ENCODE peak calls at places on chromosomes 4 and X, in ten cellular contexts. F is NCI-H526; H is activated CD4-positive, alpha-beta T cell treated with anti-CD3 and anti-CD28 coated beads for 24 hours; C is MCF 10A; I is ecto neural progenitor cell; L is omental fat pad; B is naive B cell; O is cortex of kidney; S is epithelial cell of esophagus; U is A172. P is an unnamed sample.

GRCh38 chr4:172813359-172813923 is 355.2 kb upstream of the GALNT7 start:
- DNase-seq in U (no peak), C (no peak), O (no peak), I (no peak), B (no peak), F (no peak), S (no peak), H (no peak), L (no peak), P (no peak)

GRCh38 chr4:30380404-30380998 is 339.7 kb upstream of the PCDH7 start:
- DNase-seq in U (peak), S (peak), O (no peak), C (peak), I (peak), B (peak), F (peak), L (no peak), H (peak), P (peak)

GRCh38 chrX:42219231-42219630 is 295.9 kb upstream of the CASK start:
- DNase-seq in L (no peak), I (no peak), U (peak), B (no peak), O (no peak), S (no peak), C (no peak), F (no peak), H (no peak), P (no peak)

GRCh38 chrX:123455693-123456092 is 271.6 kb downstream of the GRIA3 start:
- DNase-seq in F (no peak), S (no peak), U (no peak), L (no peak), C (no peak), I (no peak), O (no peak), H (no peak), B (no peak), P (no peak)

GRCh38 chrX:63506320-63506719 is 155.2 kb upstream of the SPIN4 start:
- DNase-seq in B (no peak), H (no peak), F (peak), L (no peak), U (peak), I (no peak), O (no peak), S (peak), C (peak), P (peak)

GRCh38 chr4:80012291-80012690 is 60.7 kb downstream of the ANTXR2 start:
- DNase-seq in C (no peak), F (no peak), I (no peak), U (no peak), S (no peak), H (no peak), L (no peak), O (no peak), B (no peak), P (no peak)

GRCh38 chr4:85823295-85823694 is 348.3 kb downstream of the ARHGAP24 start:
- DNase-seq in F (no peak), S (peak), U (no peak), I (no peak), C (peak), O (no peak), L (no peak), H (no peak), B (no peak), P (peak)

GRCh38 chr4:153170407-153170806 is 33.8 kb upstream of the TRIM2 start:
- DNase-seq in U (no peak), B (no peak), F (no peak), C (no peak), S (no peak), O (no peak), L (no peak), H (no peak), I (no peak), P (no peak)

GRCh38 chrX:53039239-53039638 is 9.3 kb upstream of the GPR173 start:
- DNase-seq in B (no peak), U (no peak), H (no peak), O (no peak), I (no peak), F (no peak), L (no peak), S (no peak), C (no peak), P (no peak)

GRCh38 chr4:42159271-42160001 is 7.0 kb upstream of the BEND4 start:
- DNase-seq in S (no peak), F (no peak), C (no peak), L (no peak), U (no peak), O (no peak), H (no peak), B (no peak), I (no peak), P (no peak)

GRCh38 chr4:144190009-144190408 is 49.5 kb upstream of the GYPA start:
- DNase-seq in H (no peak), I (no peak), U (no peak), C (no peak), F (no peak), L (no peak), B (no peak), O (no peak), S (no peak), P (no peak)

GRCh38 chr4:85039526-85039925 is 73.0 kb upstream of the WDFY3 start:
- DNase-seq in C (peak), S (peak), U (no peak), O (no peak), L (no peak), F (no peak), H (no peak), I (no peak), B (no peak), P (peak)